ENCODE peak calls at places on chromosomes 13 and 19, in four cellular contexts. X is H9, S is WERI-Rb-1, M is tibial artery. E is an unnamed sample.

GRCh38 chr19:45474941-45475516 is 7.2 kb downstream of the FOSB start:
- DNase-seq in X (no peak), S (no peak), M (no peak), E (no peak)

GRCh38 chr13:34156841-34157365 is 339.0 kb downstream of the RFC3 start:
- DNase-seq in X (peak; percentile 59), S (peak; percentile 71), M (peak; percentile 89), E (peak; percentile 94)

GRCh38 chr13:35255241-35255640 is 221.2 kb downstream of the MAB21L1 start:
- DNase-seq in X (no peak), S (no peak), M (no peak), E (no peak)

GRCh38 chr19:47408156-47408938 is 11.0 kb downstream of the MEIS3 start:
- DNase-seq in X (no peak), S (no peak), M (no peak), E (no peak)

GRCh38 chr13:79528356-79528755 is 47.4 kb downstream of the NDFIP2 start:
- DNase-seq in X (no peak), S (no peak), M (no peak), E (no peak)

GRCh38 chr13:24683833-24684599 is 3.8 kb downstream of the ATP12A start:
- DNase-seq in X (peak; percentile 86), S (peak; percentile 95), M (no peak), E (no peak)

GRCh38 chr13:112908342-112908741 is 60.7 kb upstream of the MCF2L start:
- DNase-seq in X (no peak), S (no peak), M (no peak), E (no peak)

GRCh38 chr13:97307882-97308624 is 85.9 kb downstream of the MBNL2 start:
- DNase-seq in X (no peak), S (no peak), M (no peak), E (no peak)

GRCh38 chr13:64347662-64348061 is 2882.5 kb downstream of the PCDH9 start:
- DNase-seq in X (no peak), S (no peak), M (no peak), E (no peak)

GRCh38 chr13:114222461-114222968 is 12.2 kb upstream of the CDC16 start:
- DNase-seq in X (no peak), S (no peak), M (no peak), E (no peak)

GRCh38 chr19:23273594-23274412 is 23.6 kb upstream of the ZNF724 start:
- DNase-seq in X (peak; percentile 96), S (peak; percentile 95), M (peak; percentile 96), E (peak; percentile 84)

GRCh38 chr19:46976845-46977320 is 42.8 kb upstream of the NPAS1 start:
- DNase-seq in X (peak; percentile 70), S (no peak), M (peak; percentile 89), E (no peak)

GRCh38 chr19:1847684-1848398 is 442 bp downstream of the REXO1 start:
- DNase-seq in X (no peak), S (no peak), M (peak; percentile 69), E (no peak)

GRCh38 chr13:49300716-49301589 is 53.2 kb downstream of the CDADC1 start:
- DNase-seq in X (peak; percentile 76), S (peak; percentile 29), M (peak; percentile 78), E (no peak)

GRCh38 chr19:19948800-19949199 is 48.1 kb downstream of the ZNF93 start:
- DNase-seq in X (no peak), S (no peak), M (no peak), E (no peak)

GRCh38 chr13:95243207-95243606 is 58.0 kb downstream of the ABCC4 start:
- DNase-seq in X (no peak), S (no peak), M (no peak), E (no peak)

GRCh38 chr19:45404557-45405434 is at the start of gene PPP1R13L:
- DNase-seq in X (peak; percentile 98), S (peak; percentile 93), M (peak; percentile 93), E (peak; percentile 97)

GRCh38 chr19:33865306-33865705 is 68.6 kb downstream of the KCTD15 start:
- DNase-seq in X (no peak), S (no peak), M (no peak), E (no peak)

GRCh38 chr13:79779761-79780160 is 298.8 kb downstream of the NDFIP2 start:
- DNase-seq in X (no peak), S (no peak), M (no peak), E (no peak)

GRCh38 chr13:19984430-19985218 is 26.1 kb downstream of the ZMYM2 start:
- DNase-seq in X (no peak), S (no peak), M (no peak), E (no peak)

GRCh38 chr19:33868821-33869412 is 72.2 kb downstream of the KCTD15 start:
- DNase-seq in X (peak; percentile 66), S (no peak), M (no peak), E (no peak)

GRCh38 chr19:55473613-55474012 is 2.8 kb upstream of the ZNF628 start:
- DNase-seq in X (no peak), S (no peak), M (no peak), E (no peak)

GRCh38 chr19:1825909-1826556 is 14.0 kb upstream of the ATP8B3 start:
- DNase-seq in X (peak; percentile 90), S (peak; percentile 86), M (peak; percentile 80), E (no peak)

GRCh38 chr13:73268306-73268705 is 209.5 kb downstream of the KLF5 start:
- DNase-seq in X (no peak), S (no peak), M (no peak), E (peak; percentile 81)

GRCh38 chr19:35122687-35123551 is 7.3 kb downstream of the FXYD3 start:
- DNase-seq in X (no peak), S (peak; percentile 76), M (no peak), E (peak; percentile 90)

GRCh38 chr19:20078696-20079095 is 896 bp downstream of the ZNF90 start:
- DNase-seq in X (no peak), S (no peak), M (peak; percentile 71), E (no peak)

GRCh38 chr19:41995959-41996797 is 2.1 kb upstream of the ATP1A3 start:
- DNase-seq in X (peak; percentile 69), S (peak; percentile 80), M (no peak), E (no peak)

GRCh38 chr13:28059214-28059613 is 41.2 kb downstream of the FLT3 start:
- DNase-seq in X (peak; percentile 59), S (peak; percentile 69), M (no peak), E (no peak)

GRCh38 chr19:43775299-43775890 is 5.4 kb downstream of the KCNN4 start:
- DNase-seq in X (no peak), S (no peak), M (no peak), E (no peak)
- H3K27ac ChIP-seq in X (no peak overlapping the region), S (no peak overlapping the region), M (no peak overlapping the region), E (no peak overlapping the region)

DNA sequence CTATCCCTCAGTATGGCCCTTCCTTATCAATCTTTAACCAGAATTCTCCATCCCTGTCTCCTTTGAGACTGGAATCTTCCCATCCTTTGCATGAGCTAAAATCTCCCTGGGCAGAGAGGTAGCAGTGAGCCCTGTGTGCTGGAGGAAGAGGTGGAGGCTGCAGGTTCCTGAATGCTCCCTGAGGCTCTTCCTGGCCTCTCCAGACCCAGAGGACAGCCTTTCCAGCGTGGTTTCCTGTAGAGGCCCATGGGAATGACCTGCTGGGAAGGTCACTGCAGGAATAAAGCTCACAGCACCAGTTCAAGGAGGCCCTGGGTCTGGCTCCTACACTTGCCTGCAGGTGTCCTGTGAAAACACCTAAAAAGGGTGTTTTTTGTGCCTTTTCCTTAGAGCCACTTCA is 4.6 kb downstream of the OR10H2 start:
- DNase-seq in X (no peak), S (no peak), M (no peak), E (no peak)
- H3K27ac ChIP-seq in X (no peak overlapping the region), S (no peak overlapping the region), M (no peak overlapping the region), E (no peak overlapping the region)

GRCh38 chr19:38640368-38640767 is 7.1 kb upstream of the ACTN4 start:
- DNase-seq in X (no peak), S (no peak), M (no peak), E (no peak)
- H3K27ac ChIP-seq in X (no peak overlapping the region), S (no peak overlapping the region), M (no peak overlapping the region), E (peak overlapping the region; percentile 84)

DNA sequence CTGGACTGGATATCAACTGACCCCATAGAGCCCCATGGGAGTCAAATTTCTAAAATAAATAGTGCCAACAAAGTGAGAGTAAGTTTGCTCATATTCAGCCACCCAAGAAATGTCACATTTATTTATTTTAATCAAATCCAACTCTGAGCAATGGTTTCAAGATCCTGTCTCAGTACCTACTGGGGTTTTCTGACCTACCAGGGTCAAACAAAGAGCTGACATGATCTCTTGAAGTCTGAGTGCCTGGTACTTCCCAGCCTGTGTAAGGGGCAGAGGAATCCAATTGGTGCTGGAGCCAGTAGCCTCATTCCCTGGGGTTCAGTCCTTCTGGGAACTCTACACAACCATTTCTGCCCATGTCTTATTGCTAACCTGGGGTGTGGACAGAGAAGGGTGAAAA is 104.7 kb upstream of the SERP2 start:
- DNase-seq in X (no peak), S (no peak), M (no peak), E (no peak)
- H3K27ac ChIP-seq in X (no peak overlapping the region), S (no peak overlapping the region), M (peak overlapping the region; percentile 83), E (peak overlapping the region; percentile 88)

GRCh38 chr13:41650706-41651105 is 193.4 kb downstream of the RGCC start:
- DNase-seq in X (no peak), S (no peak), M (no peak), E (no peak)
- H3K27ac ChIP-seq in X (no peak overlapping the region), S (no peak overlapping the region), M (no peak overlapping the region), E (no peak overlapping the region)

E was measured in RWPE2.